ENCODE peak calls at places on chromosome 20, in six cellular contexts. One of them, this sample, is unnamed.

GRCh38 chr20:53635189-53635588 is 41.5 kb upstream of the ZNF217 start:
- DNase-seq in left lung: no peak
- DNase-seq in endothelial cell: no peak
- DNase-seq in lower lobe of right lung: no peak
- DNase-seq in ovary: no peak
- DNase-seq in right atrium auricular region: peak; percentile 46
- DNase-seq in this sample: no peak

GRCh38 chr20:59948828-59949720 is 8.9 kb downstream of the FAM217B start:
- DNase-seq in left lung: no peak
- DNase-seq in endothelial cell: peak; percentile 19
- DNase-seq in lower lobe of right lung: no peak
- DNase-seq in ovary: no peak
- DNase-seq in right atrium auricular region: no peak
- DNase-seq in this sample: no peak

GRCh38 chr20:4661191-4661590 is 60.5 kb upstream of the PRND start:
- DNase-seq in left lung: no peak
- DNase-seq in endothelial cell: no peak
- DNase-seq in lower lobe of right lung: no peak
- DNase-seq in ovary: no peak
- DNase-seq in right atrium auricular region: no peak
- DNase-seq in this sample: no peak

GRCh38 chr20:34964486-34964885 is 8.8 kb downstream of the MYH7B start:
- DNase-seq in left lung: no peak
- DNase-seq in endothelial cell: no peak
- DNase-seq in lower lobe of right lung: no peak
- DNase-seq in ovary: no peak
- DNase-seq in right atrium auricular region: no peak
- DNase-seq in this sample: no peak

GRCh38 chr20:36491901-36492617 is 49.3 kb upstream of the MYL9 start:
- DNase-seq in left lung: no peak
- DNase-seq in endothelial cell: peak; percentile 28
- DNase-seq in lower lobe of right lung: peak; percentile 57
- DNase-seq in ovary: no peak
- DNase-seq in right atrium auricular region: no peak
- DNase-seq in this sample: no peak

GRCh38 chr20:53331151-53331973 is 262.3 kb downstream of the ZNF217 start:
- DNase-seq in left lung: no peak
- DNase-seq in endothelial cell: no peak
- DNase-seq in lower lobe of right lung: no peak
- DNase-seq in ovary: no peak
- DNase-seq in right atrium auricular region: no peak
- DNase-seq in this sample: no peak

GRCh38 chr20:43666376-43667328 is at the start of gene MYBL2:
- DNase-seq in left lung: peak; percentile 58
- DNase-seq in endothelial cell: peak; percentile 73
- DNase-seq in lower lobe of right lung: peak; percentile 67
- DNase-seq in ovary: peak; percentile 28
- DNase-seq in right atrium auricular region: no peak
- DNase-seq in this sample: peak; percentile 71

GRCh38 chr20:23305098-23305497 is 45.5 kb upstream of the NXT1 start:
- DNase-seq in left lung: no peak
- DNase-seq in endothelial cell: no peak
- DNase-seq in lower lobe of right lung: no peak
- DNase-seq in ovary: no peak
- DNase-seq in right atrium auricular region: peak; percentile 76
- DNase-seq in this sample: no peak

GRCh38 chr20:17083738-17084137 is 143.1 kb upstream of the PCSK2 start:
- DNase-seq in left lung: no peak
- DNase-seq in endothelial cell: peak; percentile 43
- DNase-seq in lower lobe of right lung: no peak
- DNase-seq in ovary: no peak
- DNase-seq in right atrium auricular region: no peak
- DNase-seq in this sample: peak; percentile 42

GRCh38 chr20:11302436-11302835 is 615.3 kb upstream of the BTBD3 start:
- DNase-seq in left lung: no peak
- DNase-seq in endothelial cell: no peak
- DNase-seq in lower lobe of right lung: no peak
- DNase-seq in ovary: no peak
- DNase-seq in right atrium auricular region: no peak
- DNase-seq in this sample: no peak

GRCh38 chr20:10939297-10939949 is 265.6 kb upstream of the JAG1 start:
- DNase-seq in left lung: no peak
- DNase-seq in endothelial cell: no peak
- DNase-seq in lower lobe of right lung: no peak
- DNase-seq in ovary: no peak
- DNase-seq in right atrium auricular region: no peak
- DNase-seq in this sample: no peak

GRCh38 chr20:31712112-31712553 is 10.5 kb downstream of the BCL2L1 start:
- DNase-seq in left lung: no peak
- DNase-seq in endothelial cell: no peak
- DNase-seq in lower lobe of right lung: no peak
- DNase-seq in ovary: no peak
- DNase-seq in right atrium auricular region: peak; percentile 84
- DNase-seq in this sample: no peak

GRCh38 chr20:51763965-51764602 is 4.1 kb downstream of the ATP9A start:
- DNase-seq in left lung: no peak
- DNase-seq in endothelial cell: no peak
- DNase-seq in lower lobe of right lung: no peak
- DNase-seq in ovary: no peak
- DNase-seq in right atrium auricular region: no peak
- DNase-seq in this sample: no peak

GRCh38 chr20:35133735-35134134 is 13.4 kb downstream of the EDEM2 start:
- DNase-seq in left lung: no peak
- DNase-seq in endothelial cell: no peak
- DNase-seq in lower lobe of right lung: no peak
- DNase-seq in ovary: no peak
- DNase-seq in right atrium auricular region: no peak
- DNase-seq in this sample: no peak

GRCh38 chr20:53579581-53580375 is 13.9 kb downstream of the ZNF217 start:
- DNase-seq in left lung: peak; percentile 32
- DNase-seq in endothelial cell: no peak
- DNase-seq in lower lobe of right lung: peak; percentile 42
- DNase-seq in ovary: no peak
- DNase-seq in right atrium auricular region: peak; percentile 71
- DNase-seq in this sample: peak; percentile 27

GRCh38 chr20:63377256-63378114 is 16.3 kb upstream of the CHRNA4 start:
- DNase-seq in left lung: no peak
- DNase-seq in endothelial cell: no peak
- DNase-seq in lower lobe of right lung: no peak
- DNase-seq in ovary: no peak
- DNase-seq in right atrium auricular region: no peak
- DNase-seq in this sample: no peak

GRCh38 chr20:56429496-56429895 is 17.4 kb downstream of the CASS4 start:
- DNase-seq in left lung: peak; percentile 31
- DNase-seq in endothelial cell: no peak
- DNase-seq in lower lobe of right lung: no peak
- DNase-seq in ovary: no peak
- DNase-seq in right atrium auricular region: no peak
- DNase-seq in this sample: no peak

GRCh38 chr20:34716921-34717229 is 12.7 kb downstream of the TP53INP2 start:
- DNase-seq in left lung: no peak
- DNase-seq in endothelial cell: no peak
- DNase-seq in lower lobe of right lung: no peak
- DNase-seq in ovary: no peak
- DNase-seq in right atrium auricular region: no peak
- DNase-seq in this sample: no peak

GRCh38 chr20:10064611-10065010 is 29.8 kb downstream of the ANKEF1 start:
- DNase-seq in left lung: no peak
- DNase-seq in endothelial cell: no peak
- DNase-seq in lower lobe of right lung: no peak
- DNase-seq in ovary: no peak
- DNase-seq in right atrium auricular region: no peak
- DNase-seq in this sample: no peak

GRCh38 chr20:21125072-21125848 is 622 bp upstream of the KIZ start:
- DNase-seq in left lung: no peak
- DNase-seq in endothelial cell: peak; percentile 26
- DNase-seq in lower lobe of right lung: peak; percentile 57
- DNase-seq in ovary: peak; percentile 51
- DNase-seq in right atrium auricular region: no peak
- DNase-seq in this sample: no peak

GRCh38 chr20:44771172-44771535 is 25.5 kb downstream of the KCNK15 start:
- DNase-seq in left lung: no peak
- DNase-seq in endothelial cell: no peak
- DNase-seq in lower lobe of right lung: no peak
- DNase-seq in ovary: no peak
- DNase-seq in right atrium auricular region: no peak
- DNase-seq in this sample: no peak

GRCh38 chr20:11101243-11101642 is 427.4 kb upstream of the JAG1 start:
- DNase-seq in left lung: no peak
- DNase-seq in endothelial cell: no peak
- DNase-seq in lower lobe of right lung: no peak
- DNase-seq in ovary: no peak
- DNase-seq in right atrium auricular region: no peak
- DNase-seq in this sample: no peak

GRCh38 chr20:24968278-24968677 is 19.2 kb downstream of the CST7 start:
- DNase-seq in left lung: no peak
- DNase-seq in endothelial cell: no peak
- DNase-seq in lower lobe of right lung: peak; percentile 6
- DNase-seq in ovary: no peak
- DNase-seq in right atrium auricular region: peak; percentile 16
- DNase-seq in this sample: no peak

GRCh38 chr20:62578294-62578897 is 63.9 kb upstream of the SLCO4A1 start:
- DNase-seq in left lung: no peak
- DNase-seq in endothelial cell: no peak
- DNase-seq in lower lobe of right lung: no peak
- DNase-seq in ovary: no peak
- DNase-seq in right atrium auricular region: no peak
- DNase-seq in this sample: no peak

GRCh38 chr20:3082306-3082951 is 2.1 kb downstream of the AVP start:
- DNase-seq in left lung: no peak
- DNase-seq in endothelial cell: no peak
- DNase-seq in lower lobe of right lung: no peak
- DNase-seq in ovary: no peak
- DNase-seq in right atrium auricular region: no peak
- DNase-seq in this sample: no peak

GRCh38 chr20:2103454-2104153 is 2.0 kb downstream of the STK35 start:
- DNase-seq in left lung: no peak
- DNase-seq in endothelial cell: no peak
- DNase-seq in lower lobe of right lung: no peak
- DNase-seq in ovary: no peak
- DNase-seq in right atrium auricular region: peak; percentile 36
- DNase-seq in this sample: no peak

GRCh38 chr20:50221501-50222323 is 31.1 kb downstream of the CEBPB start:
- DNase-seq in left lung: peak; percentile 66
- DNase-seq in endothelial cell: no peak
- DNase-seq in lower lobe of right lung: peak; percentile 74
- DNase-seq in ovary: no peak
- DNase-seq in right atrium auricular region: peak; percentile 70
- DNase-seq in this sample: no peak

GRCh38 chr20:7772376-7772775 is 167.9 kb downstream of the HAO1 start:
- DNase-seq in left lung: no peak
- DNase-seq in endothelial cell: no peak
- DNase-seq in lower lobe of right lung: no peak
- DNase-seq in ovary: no peak
- DNase-seq in right atrium auricular region: no peak
- DNase-seq in this sample: no peak

GRCh38 chr20:52446421-52447231 is 255.0 kb upstream of the ZFP64 start:
- DNase-seq in left lung: no peak
- DNase-seq in endothelial cell: no peak
- DNase-seq in lower lobe of right lung: no peak
- DNase-seq in ovary: no peak
- DNase-seq in right atrium auricular region: no peak
- DNase-seq in this sample: no peak

GRCh38 chr20:38790210-38791053 is 15.1 kb upstream of the PPP1R16B start:
- DNase-seq in left lung: no peak
- DNase-seq in endothelial cell: peak; percentile 32
- DNase-seq in lower lobe of right lung: no peak
- DNase-seq in ovary: no peak
- DNase-seq in right atrium auricular region: no peak
- DNase-seq in this sample: no peak
- TF ChIP-seq CTCF in left lung: peak; percentile 41
- TF ChIP-seq CTCF in endothelial cell: peak; percentile 66
- TF ChIP-seq CTCF in lower lobe of right lung: peak; percentile 84
- TF ChIP-seq CTCF in ovary: no peak
- TF ChIP-seq CTCF in right atrium auricular region: peak; percentile 69
- TF ChIP-seq CTCF in this sample: peak; percentile 53

DNA sequence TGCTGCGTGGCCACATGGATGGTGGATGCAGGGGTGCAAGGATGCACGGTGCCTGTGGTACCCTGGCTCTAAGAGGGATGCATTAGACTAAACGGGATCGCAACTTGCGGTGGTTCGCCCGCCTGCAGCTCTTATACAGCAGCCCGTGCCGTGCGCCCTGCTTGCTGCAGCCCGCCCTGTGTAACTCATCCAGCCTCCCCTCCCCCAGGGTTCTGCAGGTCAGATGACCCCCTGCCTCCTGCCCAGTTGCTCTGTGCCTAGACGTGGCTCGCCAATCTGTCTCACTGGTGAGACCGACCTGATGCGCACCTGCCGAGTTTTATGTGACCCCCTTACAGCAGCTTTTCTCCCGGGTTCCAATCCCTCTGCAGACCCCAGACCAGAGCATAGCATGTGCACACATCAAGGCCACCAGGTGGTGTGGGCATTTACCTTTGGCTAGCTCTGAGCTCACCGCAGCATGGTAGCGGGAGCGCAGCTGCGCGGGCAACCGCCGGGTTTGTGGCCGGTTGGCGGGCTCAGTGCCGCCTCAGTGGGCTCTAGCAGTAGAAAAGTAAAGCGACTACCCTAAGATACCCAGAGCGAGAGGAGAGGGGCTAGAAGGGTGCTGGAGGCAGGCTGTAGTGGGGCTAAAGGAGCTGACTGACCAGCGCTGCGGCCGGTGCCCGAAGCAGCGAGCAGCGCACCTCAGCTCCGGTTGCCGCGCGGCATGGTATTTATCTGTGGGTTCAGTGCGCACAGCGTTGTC is 693 bp upstream of the GNAS-AS1 start:
- DNase-seq in left lung: no peak
- DNase-seq in endothelial cell: no peak
- DNase-seq in lower lobe of right lung: no peak
- DNase-seq in ovary: no peak
- DNase-seq in right atrium auricular region: no peak
- DNase-seq in this sample: no peak
- TF ChIP-seq CTCF in left lung: no peak
- TF ChIP-seq CTCF in endothelial cell: no peak
- TF ChIP-seq CTCF in lower lobe of right lung: no peak
- TF ChIP-seq CTCF in ovary: no peak
- TF ChIP-seq CTCF in right atrium auricular region: no peak
- TF ChIP-seq CTCF in this sample: no peak

GRCh38 chr20:61146006-61146405 is 106.1 kb upstream of the CDH4 start:
- DNase-seq in left lung: no peak
- DNase-seq in endothelial cell: no peak
- DNase-seq in lower lobe of right lung: no peak
- DNase-seq in ovary: no peak
- DNase-seq in right atrium auricular region: no peak
- DNase-seq in this sample: no peak
- TF ChIP-seq CTCF in left lung: no peak
- TF ChIP-seq CTCF in endothelial cell: no peak
- TF ChIP-seq CTCF in lower lobe of right lung: no peak
- TF ChIP-seq CTCF in ovary: no peak
- TF ChIP-seq CTCF in right atrium auricular region: no peak
- TF ChIP-seq CTCF in this sample: no peak

DNA sequence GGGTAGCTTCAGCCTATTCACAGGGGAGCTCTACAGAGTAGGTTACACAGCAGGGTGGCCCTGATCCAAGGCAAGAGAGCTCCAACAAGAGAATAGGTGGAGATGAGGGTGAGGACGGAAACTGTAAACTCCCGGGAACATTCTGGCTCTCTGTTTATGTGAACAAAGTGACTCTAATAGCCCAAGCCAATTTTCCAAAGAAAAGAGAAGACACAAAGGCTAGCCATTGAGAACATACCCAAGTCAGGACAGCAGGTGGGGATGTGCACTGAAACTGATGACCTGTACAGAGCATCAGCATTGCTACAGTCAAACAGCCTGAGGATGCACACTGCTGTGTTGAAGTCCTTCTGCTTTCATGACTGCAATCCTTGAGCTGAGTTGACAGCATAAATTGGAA is 136.0 kb upstream of the TOP1 start:
- DNase-seq in left lung: no peak
- DNase-seq in endothelial cell: no peak
- DNase-seq in lower lobe of right lung: no peak
- DNase-seq in ovary: no peak
- DNase-seq in right atrium auricular region: no peak
- DNase-seq in this sample: no peak
- TF ChIP-seq CTCF in left lung: no peak
- TF ChIP-seq CTCF in endothelial cell: no peak
- TF ChIP-seq CTCF in lower lobe of right lung: no peak
- TF ChIP-seq CTCF in ovary: no peak
- TF ChIP-seq CTCF in right atrium auricular region: peak; percentile 12
- TF ChIP-seq CTCF in this sample: no peak

This sample was measured in mesothelial cell of epicardium.